ENCODE peak calls at places on chromosome 10, in eight cellular contexts. G, E, F, D, L, S, Y and U are unnamed samples.

GRCh38 chr10:124152781-124153600 is 59.6 kb upstream of the CHST15 start:
- DNase-seq in L (no peak), Y (no peak), S (no peak), D (peak), F (peak), E (peak), G (peak), U (peak)

GRCh38 chr10:47087667-47088066 is 176.4 kb downstream of the PTPN20 start:
- DNase-seq in L (no peak), G (no peak), Y (no peak), D (no peak), S (no peak), E (no peak), F (no peak), U (no peak)

GRCh38 chr10:6619663-6620062 is 39.6 kb upstream of the PRKCQ start:
- DNase-seq in L (no peak), S (no peak), E (no peak), D (no peak), G (no peak), F (no peak), Y (no peak), U (no peak)

GRCh38 chr10:73889014-73889413 is 14.7 kb upstream of the CAMK2G start:
- DNase-seq in D (no peak), G (no peak), Y (peak), E (no peak), S (peak), L (no peak), F (peak), U (no peak)

GRCh38 chr10:80541144-80541750 is 3.5 kb downstream of the SH2D4B start:
- DNase-seq in E (no peak), S (no peak), Y (no peak), D (peak), L (no peak), F (no peak), G (peak), U (no peak)

GRCh38 chr10:9294865-9295264 is 1240.4 kb downstream of the GATA3 start:
- DNase-seq in E (no peak), Y (no peak), G (no peak), D (no peak), L (no peak), S (no peak), F (no peak), U (no peak)

GRCh38 chr10:100896876-100897461 is 15.8 kb upstream of the SLF2 start:
- DNase-seq in L (no peak), E (no peak), G (no peak), Y (no peak), F (no peak), D (no peak), S (no peak), U (no peak)

GRCh38 chr10:31940839-31941653 is 12.4 kb upstream of the ARHGAP12 start:
- DNase-seq in G (peak), E (peak), D (peak), L (no peak), F (peak), S (no peak), Y (no peak), U (peak)

GRCh38 chr10:19719320-19719719 is 96.9 kb upstream of the PLXDC2 start:
- DNase-seq in D (peak), F (peak), Y (no peak), L (no peak), G (no peak), E (no peak), S (no peak), U (peak)

GRCh38 chr10:55550241-55550640 is 749.2 kb upstream of the PCDH15 start:
- DNase-seq in F (no peak), S (no peak), Y (no peak), E (no peak), G (no peak), L (no peak), D (no peak), U (peak)

GRCh38 chr10:133336131-133337078 is at the start of gene CALY:
- DNase-seq in L (peak), E (no peak), F (no peak), D (no peak), Y (peak), S (no peak), G (no peak), U (no peak)

GRCh38 chr10:19788075-19788686 is 28.1 kb upstream of the PLXDC2 start:
- DNase-seq in D (peak), Y (no peak), S (no peak), G (peak), L (no peak), E (no peak), F (peak), U (peak)